ENCODE peak calls at places on chromosomes 11 and 22, in five cellular contexts. One of them, this sample, is unnamed. For H3K9me3, the result is how much of the 10 kb centered on the place peaks cover.

GRCh38 chr22:45061332-45061731 is 51.5 kb upstream of the PHF21B start:
- DNase-seq in CD8-positive, alpha-beta T cell: no peak
- DNase-seq in mucosa of descending colon: no peak
- DNase-seq in DND-41: no peak
- DNase-seq in AG04450: no peak
- DNase-seq in this sample: no peak

GRCh38 chr11:118915396-118915795 is 10.3 kb downstream of the BCL9L start:
- DNase-seq in DND-41: no peak
- DNase-seq in AG04450: no peak
- DNase-seq in CD8-positive, alpha-beta T cell: no peak
- DNase-seq in mucosa of descending colon: no peak
- DNase-seq in this sample: no peak

GRCh38 chr11:59158206-59159068 is 13.5 kb upstream of the DTX4 start:
- DNase-seq in mucosa of descending colon: no peak
- DNase-seq in AG04450: peak
- DNase-seq in CD8-positive, alpha-beta T cell: peak
- DNase-seq in DND-41: peak
- DNase-seq in this sample: peak

GRCh38 chr11:6354651-6355485 is 34.6 kb upstream of the CAVIN3 start:
- DNase-seq in DND-41: no peak
- DNase-seq in mucosa of descending colon: no peak
- DNase-seq in AG04450: no peak
- DNase-seq in CD8-positive, alpha-beta T cell: no peak
- DNase-seq in this sample: no peak

GRCh38 chr11:113896156-113896879 is 8.3 kb upstream of the HTR3B start:
- DNase-seq in CD8-positive, alpha-beta T cell: peak
- DNase-seq in mucosa of descending colon: peak
- DNase-seq in AG04450: no peak
- DNase-seq in DND-41: peak
- DNase-seq in this sample: peak

GRCh38 chr11:36239636-36240035 is 49.6 kb downstream of the COMMD9 start:
- DNase-seq in AG04450: no peak
- DNase-seq in DND-41: no peak
- DNase-seq in CD8-positive, alpha-beta T cell: no peak
- DNase-seq in mucosa of descending colon: no peak
- DNase-seq in this sample: no peak

GRCh38 chr11:87038235-87038960 is 664 bp downstream of the TMEM135 start:
- DNase-seq in AG04450: no peak
- DNase-seq in CD8-positive, alpha-beta T cell: no peak
- DNase-seq in mucosa of descending colon: no peak
- DNase-seq in DND-41: no peak
- DNase-seq in this sample: no peak

GRCh38 chr22:34429314-34429713 is 509.0 kb upstream of the LARGE1 start:
- DNase-seq in AG04450: no peak
- DNase-seq in CD8-positive, alpha-beta T cell: no peak
- DNase-seq in mucosa of descending colon: no peak
- DNase-seq in DND-41: peak
- DNase-seq in this sample: no peak

GRCh38 chr11:121582296-121582695 is 129.5 kb upstream of the SORL1-AS1 start:
- DNase-seq in DND-41: peak
- DNase-seq in CD8-positive, alpha-beta T cell: no peak
- DNase-seq in mucosa of descending colon: no peak
- DNase-seq in AG04450: no peak
- DNase-seq in this sample: no peak

GRCh38 chr11:71173709-71174108 is 78.7 kb downstream of the SHANK2 start:
- DNase-seq in mucosa of descending colon: no peak
- DNase-seq in AG04450: no peak
- DNase-seq in CD8-positive, alpha-beta T cell: no peak
- DNase-seq in DND-41: no peak
- DNase-seq in this sample: no peak

GRCh38 chr11:74932797-74933196 is 16.1 kb downstream of the XRRA1 start:
- DNase-seq in mucosa of descending colon: no peak
- DNase-seq in CD8-positive, alpha-beta T cell: no peak
- DNase-seq in AG04450: peak
- DNase-seq in DND-41: no peak
- DNase-seq in this sample: no peak

GRCh38 chr11:110469101-110469500 is 39.4 kb downstream of the FDX1 start:
- DNase-seq in DND-41: no peak
- DNase-seq in AG04450: no peak
- DNase-seq in mucosa of descending colon: no peak
- DNase-seq in CD8-positive, alpha-beta T cell: no peak
- DNase-seq in this sample: no peak

GRCh38 chr11:11265994-11266606 is 87.0 kb downstream of the CSNK2A3 start:
- DNase-seq in DND-41: peak
- DNase-seq in CD8-positive, alpha-beta T cell: peak
- DNase-seq in AG04450: no peak
- DNase-seq in mucosa of descending colon: peak
- DNase-seq in this sample: peak

GRCh38 chr22:27476729-27477128 is 324.8 kb downstream of the MN1 start:
- DNase-seq in DND-41: no peak
- DNase-seq in AG04450: no peak
- DNase-seq in CD8-positive, alpha-beta T cell: no peak
- DNase-seq in mucosa of descending colon: no peak
- DNase-seq in this sample: no peak

GRCh38 chr11:70581991-70582885 is 183.9 kb downstream of the CTTN start:
- DNase-seq in CD8-positive, alpha-beta T cell: no peak
- DNase-seq in DND-41: no peak
- DNase-seq in AG04450: no peak
- DNase-seq in mucosa of descending colon: peak
- DNase-seq in this sample: no peak

GRCh38 chr11:14789879-14790484 is 102.0 kb downstream of the CYP2R1 start:
- DNase-seq in AG04450: no peak
- DNase-seq in CD8-positive, alpha-beta T cell: no peak
- DNase-seq in DND-41: no peak
- DNase-seq in mucosa of descending colon: no peak
- DNase-seq in this sample: peak

GRCh38 chr22:25048659-25049657 is 96.4 kb downstream of the KIAA1671 start:
- DNase-seq in DND-41: peak
- DNase-seq in mucosa of descending colon: peak
- DNase-seq in AG04450: no peak
- DNase-seq in CD8-positive, alpha-beta T cell: peak
- DNase-seq in this sample: peak

GRCh38 chr22:25881353-25881752 is 139.4 kb downstream of the MYO18B start:
- DNase-seq in AG04450: no peak
- DNase-seq in mucosa of descending colon: no peak
- DNase-seq in DND-41: no peak
- DNase-seq in CD8-positive, alpha-beta T cell: no peak
- DNase-seq in this sample: no peak

GRCh38 chr11:118791961-118792578 is 1.1 kb upstream of the DDX6 start:
- DNase-seq in DND-41: peak
- DNase-seq in mucosa of descending colon: peak
- DNase-seq in CD8-positive, alpha-beta T cell: peak
- DNase-seq in AG04450: no peak
- DNase-seq in this sample: peak

GRCh38 chr11:86183694-86184093 is 60.9 kb upstream of the EED start:
- DNase-seq in AG04450: no peak
- DNase-seq in DND-41: no peak
- DNase-seq in CD8-positive, alpha-beta T cell: no peak
- DNase-seq in mucosa of descending colon: no peak
- DNase-seq in this sample: no peak

GRCh38 chr11:418343-419247 is 3.8 kb upstream of the SIGIRR start:
- DNase-seq in CD8-positive, alpha-beta T cell: no peak
- DNase-seq in DND-41: no peak
- DNase-seq in mucosa of descending colon: no peak
- DNase-seq in AG04450: no peak
- DNase-seq in this sample: no peak

GRCh38 chr11:17004486-17005148 is 9.6 kb downstream of the PLEKHA7 start:
- DNase-seq in mucosa of descending colon: no peak
- DNase-seq in CD8-positive, alpha-beta T cell: no peak
- DNase-seq in DND-41: no peak
- DNase-seq in AG04450: no peak
- DNase-seq in this sample: no peak

GRCh38 chr22:26546282-26546681 is 34.0 kb upstream of the TFIP11 start:
- DNase-seq in DND-41: no peak
- DNase-seq in AG04450: no peak
- DNase-seq in mucosa of descending colon: no peak
- DNase-seq in CD8-positive, alpha-beta T cell: no peak
- DNase-seq in this sample: no peak

GRCh38 chr22:44331881-44332714 is 19.3 kb upstream of the SHISAL1 start:
- DNase-seq in AG04450: no peak
- DNase-seq in DND-41: no peak
- DNase-seq in mucosa of descending colon: no peak
- DNase-seq in CD8-positive, alpha-beta T cell: no peak
- DNase-seq in this sample: no peak

GRCh38 chr11:116339306-116339705 is 433.5 kb downstream of the BUD13 start:
- DNase-seq in mucosa of descending colon: no peak
- DNase-seq in DND-41: no peak
- DNase-seq in AG04450: no peak
- DNase-seq in CD8-positive, alpha-beta T cell: no peak
- DNase-seq in this sample: no peak

GRCh38 chr11:3613998-3614741 is 27.6 kb downstream of the ART5 start:
- DNase-seq in AG04450: no peak
- DNase-seq in DND-41: no peak
- DNase-seq in CD8-positive, alpha-beta T cell: no peak
- DNase-seq in mucosa of descending colon: no peak
- DNase-seq in this sample: no peak
- H3K4me3 ChIP-seq in AG04450: no peak
- H3K4me3 ChIP-seq in DND-41: no peak
- H3K4me3 ChIP-seq in CD8-positive, alpha-beta T cell: no peak
- H3K4me3 ChIP-seq in mucosa of descending colon: no peak
- H3K4me3 ChIP-seq in this sample: no peak

DNA sequence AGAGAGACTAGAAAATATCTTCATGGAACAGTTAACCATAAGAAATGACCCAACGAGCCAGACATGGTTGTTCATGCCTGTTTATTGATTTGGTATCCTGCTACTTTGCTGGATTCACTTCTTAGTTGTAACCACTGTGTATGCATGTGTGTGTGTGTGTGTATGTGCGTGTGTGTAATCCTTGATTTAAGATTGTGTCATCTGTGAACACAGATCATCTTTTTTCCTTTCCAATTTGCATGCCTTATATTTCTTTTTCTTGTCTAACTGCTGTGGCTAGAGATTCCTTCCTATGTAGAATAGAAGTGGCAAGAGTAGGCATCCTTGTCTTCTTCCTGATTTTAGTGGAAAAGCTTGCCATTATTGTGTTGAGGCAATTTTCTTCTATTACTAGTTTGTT is 16.4 kb upstream of the CLTCL1 start:
- DNase-seq in AG04450: no peak
- DNase-seq in DND-41: no peak
- DNase-seq in CD8-positive, alpha-beta T cell: no peak
- DNase-seq in mucosa of descending colon: no peak
- DNase-seq in this sample: no peak
- TF ChIP-seq CTCF in AG04450: no peak
- TF ChIP-seq CTCF in DND-41: no peak
- TF ChIP-seq CTCF in CD8-positive, alpha-beta T cell: no peak
- TF ChIP-seq CTCF in mucosa of descending colon: no peak
- TF ChIP-seq CTCF in this sample: no peak

DNA sequence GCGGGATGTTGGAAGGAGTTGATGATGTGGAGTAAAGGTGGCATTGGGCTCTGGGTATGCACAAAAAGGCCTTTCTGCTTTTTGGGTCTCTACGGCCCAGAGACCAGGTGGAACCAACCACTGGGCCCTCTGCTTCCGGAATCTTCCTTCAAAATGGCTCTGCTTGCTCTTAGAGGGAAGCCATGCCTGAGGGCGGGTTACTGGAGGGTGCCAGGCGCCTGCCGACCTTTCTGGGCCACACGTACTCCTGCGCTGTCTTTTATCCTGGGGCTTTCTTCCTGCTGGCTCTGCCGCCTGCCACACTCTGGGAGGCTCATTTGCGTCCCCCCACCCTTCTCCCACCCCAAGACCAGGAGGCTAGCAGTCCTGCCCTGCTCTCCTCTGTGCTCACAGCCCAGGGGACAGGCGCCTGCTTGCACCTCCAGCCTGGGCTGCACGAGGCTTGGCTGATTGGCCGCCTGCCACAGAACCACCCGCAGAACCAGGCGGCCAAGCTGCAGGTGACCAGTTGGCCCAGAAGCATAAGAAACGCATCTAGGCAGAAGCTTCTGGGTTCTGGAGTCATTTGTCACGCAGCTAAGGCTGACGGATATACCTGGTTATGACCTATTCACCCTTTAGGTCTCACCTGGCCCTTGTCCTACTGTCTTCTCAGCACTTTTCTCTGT is 536.9 kb downstream of the TBC1D22A start:
- DNase-seq in CD8-positive, alpha-beta T cell: no peak
- DNase-seq in DND-41: no peak
- DNase-seq in AG04450: no peak
- DNase-seq in mucosa of descending colon: no peak
- DNase-seq in this sample: no peak
- H3K9me3 ChIP-seq in CD8-positive, alpha-beta T cell: under half
- H3K9me3 ChIP-seq in DND-41: under half
- H3K9me3 ChIP-seq in AG04450: under half
- H3K9me3 ChIP-seq in mucosa of descending colon: under half
- H3K9me3 ChIP-seq in this sample: under half

GRCh38 chr11:3617990-3618389 is 23.8 kb downstream of the ART5 start:
- DNase-seq in mucosa of descending colon: no peak
- DNase-seq in AG04450: no peak
- DNase-seq in DND-41: no peak
- DNase-seq in CD8-positive, alpha-beta T cell: no peak
- DNase-seq in this sample: peak

GRCh38 chr11:3615998-3616397 is 25.8 kb downstream of the ART5 start:
- DNase-seq in DND-41: no peak
- DNase-seq in AG04450: no peak
- DNase-seq in mucosa of descending colon: no peak
- DNase-seq in CD8-positive, alpha-beta T cell: no peak
- DNase-seq in this sample: no peak

GRCh38 chr11:3611976-3612678 is 29.7 kb downstream of the ART5 start:
- DNase-seq in DND-41: no peak
- DNase-seq in AG04450: no peak
- DNase-seq in mucosa of descending colon: no peak
- DNase-seq in CD8-positive, alpha-beta T cell: no peak
- DNase-seq in this sample: no peak

GRCh38 chr11:3616721-3617460 is 24.9 kb downstream of the ART5 start:
- DNase-seq in DND-41: no peak
- DNase-seq in CD8-positive, alpha-beta T cell: no peak
- DNase-seq in AG04450: no peak
- DNase-seq in mucosa of descending colon: no peak
- DNase-seq in this sample: no peak

DNA sequence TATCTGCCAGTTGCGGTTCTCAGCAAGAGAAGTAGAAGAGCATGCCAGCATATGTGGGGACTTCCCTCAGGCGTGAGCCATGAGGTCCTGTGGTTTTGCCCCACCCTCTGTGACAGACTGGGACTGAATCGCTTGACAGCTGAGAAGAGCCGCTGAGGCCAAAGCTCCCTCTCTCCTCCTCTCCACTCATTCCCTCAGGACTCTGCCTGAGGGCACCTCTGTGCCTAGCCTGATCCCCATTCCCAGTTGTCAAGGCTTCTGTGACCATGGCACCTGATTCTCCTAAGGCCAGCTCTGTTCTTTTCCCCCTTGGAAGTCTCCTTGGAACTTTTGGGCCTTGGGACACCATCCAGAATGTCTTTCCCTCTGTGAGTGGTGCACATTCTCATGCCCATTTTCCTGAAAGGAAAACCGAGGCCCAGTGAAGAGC is 27.0 kb downstream of the ART5 start:
- DNase-seq in mucosa of descending colon: no peak
- DNase-seq in AG04450: no peak
- DNase-seq in DND-41: peak
- DNase-seq in CD8-positive, alpha-beta T cell: no peak
- DNase-seq in this sample: no peak
- H3K4me3 ChIP-seq in mucosa of descending colon: no peak
- H3K4me3 ChIP-seq in AG04450: no peak
- H3K4me3 ChIP-seq in DND-41: no peak
- H3K4me3 ChIP-seq in CD8-positive, alpha-beta T cell: no peak
- H3K4me3 ChIP-seq in this sample: no peak

This sample was measured in Caco-2.